ENCODE peak calls at places on chromosomes 2 and 18, in six cellular contexts. One of them, this sample, is unnamed.

GRCh38 chr2:204550738-204551137 is 5.5 kb downstream of the PARD3B start:
- ATAC-seq in Right ventricle myocardium superior: no peak
- ATAC-seq in heart left ventricle: no peak
- ATAC-seq in activated CD8-positive, alpha-beta T cell treated with anti-CD3 and anti-CD28 coated beads, Interleukin-2, amount 10 ng/mL, durations not matched to agents 7 days and 5 days: no peak
- ATAC-seq in activated T-cell treated with anti-CD3 and anti-CD28 coated beads, Interleukin-2, amount 50 U/mL, for 72 hours: no peak
- ATAC-seq in gastroesophageal sphincter: no peak
- ATAC-seq in this sample: no peak

GRCh38 chr2:136000502-136000901 is 15.1 kb upstream of the DARS1 start:
- ATAC-seq in Right ventricle myocardium superior: peak; percentile 53
- ATAC-seq in heart left ventricle: no peak
- ATAC-seq in activated CD8-positive, alpha-beta T cell treated with anti-CD3 and anti-CD28 coated beads, Interleukin-2, amount 10 ng/mL, durations not matched to agents 7 days and 5 days: peak; percentile 52
- ATAC-seq in activated T-cell treated with anti-CD3 and anti-CD28 coated beads, Interleukin-2, amount 50 U/mL, for 72 hours: peak; percentile 48
- ATAC-seq in gastroesophageal sphincter: peak; percentile 84
- ATAC-seq in this sample: no peak

GRCh38 chr2:136920652-136921333 is 155.4 kb downstream of the THSD7B start:
- ATAC-seq in Right ventricle myocardium superior: no peak
- ATAC-seq in heart left ventricle: no peak
- ATAC-seq in activated CD8-positive, alpha-beta T cell treated with anti-CD3 and anti-CD28 coated beads, Interleukin-2, amount 10 ng/mL, durations not matched to agents 7 days and 5 days: no peak
- ATAC-seq in activated T-cell treated with anti-CD3 and anti-CD28 coated beads, Interleukin-2, amount 50 U/mL, for 72 hours: no peak
- ATAC-seq in gastroesophageal sphincter: no peak
- ATAC-seq in this sample: peak; percentile 25

GRCh38 chr2:15861172-15861822 is 79.1 kb upstream of the MYCN start:
- ATAC-seq in Right ventricle myocardium superior: no peak
- ATAC-seq in heart left ventricle: no peak
- ATAC-seq in activated CD8-positive, alpha-beta T cell treated with anti-CD3 and anti-CD28 coated beads, Interleukin-2, amount 10 ng/mL, durations not matched to agents 7 days and 5 days: no peak
- ATAC-seq in activated T-cell treated with anti-CD3 and anti-CD28 coated beads, Interleukin-2, amount 50 U/mL, for 72 hours: no peak
- ATAC-seq in gastroesophageal sphincter: no peak
- ATAC-seq in this sample: no peak

GRCh38 chr18:3015203-3015590 is 2.3 kb upstream of the LPIN2 start:
- ATAC-seq in Right ventricle myocardium superior: no peak
- ATAC-seq in heart left ventricle: no peak
- ATAC-seq in activated CD8-positive, alpha-beta T cell treated with anti-CD3 and anti-CD28 coated beads, Interleukin-2, amount 10 ng/mL, durations not matched to agents 7 days and 5 days: no peak
- ATAC-seq in activated T-cell treated with anti-CD3 and anti-CD28 coated beads, Interleukin-2, amount 50 U/mL, for 72 hours: no peak
- ATAC-seq in gastroesophageal sphincter: no peak
- ATAC-seq in this sample: no peak

GRCh38 chr2:239327536-239328305 is 73.1 kb downstream of the HDAC4 start:
- ATAC-seq in Right ventricle myocardium superior: no peak
- ATAC-seq in heart left ventricle: no peak
- ATAC-seq in activated CD8-positive, alpha-beta T cell treated with anti-CD3 and anti-CD28 coated beads, Interleukin-2, amount 10 ng/mL, durations not matched to agents 7 days and 5 days: no peak
- ATAC-seq in activated T-cell treated with anti-CD3 and anti-CD28 coated beads, Interleukin-2, amount 50 U/mL, for 72 hours: peak; percentile 26
- ATAC-seq in gastroesophageal sphincter: no peak
- ATAC-seq in this sample: peak; percentile 56

GRCh38 chr2:101130081-101130480 is 21.1 kb downstream of the TBC1D8 start:
- ATAC-seq in Right ventricle myocardium superior: no peak
- ATAC-seq in heart left ventricle: no peak
- ATAC-seq in activated CD8-positive, alpha-beta T cell treated with anti-CD3 and anti-CD28 coated beads, Interleukin-2, amount 10 ng/mL, durations not matched to agents 7 days and 5 days: no peak
- ATAC-seq in activated T-cell treated with anti-CD3 and anti-CD28 coated beads, Interleukin-2, amount 50 U/mL, for 72 hours: no peak
- ATAC-seq in gastroesophageal sphincter: no peak
- ATAC-seq in this sample: no peak

GRCh38 chr2:223054193-223054781 is 2.3 kb downstream of the KCNE4 start:
- ATAC-seq in Right ventricle myocardium superior: peak; percentile 71
- ATAC-seq in heart left ventricle: peak; percentile 34
- ATAC-seq in activated CD8-positive, alpha-beta T cell treated with anti-CD3 and anti-CD28 coated beads, Interleukin-2, amount 10 ng/mL, durations not matched to agents 7 days and 5 days: no peak
- ATAC-seq in activated T-cell treated with anti-CD3 and anti-CD28 coated beads, Interleukin-2, amount 50 U/mL, for 72 hours: no peak
- ATAC-seq in gastroesophageal sphincter: peak; percentile 79
- ATAC-seq in this sample: no peak

GRCh38 chr2:181949047-181949446 is 36.6 kb upstream of the PPP1R1C start:
- ATAC-seq in Right ventricle myocardium superior: no peak
- ATAC-seq in heart left ventricle: no peak
- ATAC-seq in activated CD8-positive, alpha-beta T cell treated with anti-CD3 and anti-CD28 coated beads, Interleukin-2, amount 10 ng/mL, durations not matched to agents 7 days and 5 days: no peak
- ATAC-seq in activated T-cell treated with anti-CD3 and anti-CD28 coated beads, Interleukin-2, amount 50 U/mL, for 72 hours: no peak
- ATAC-seq in gastroesophageal sphincter: no peak
- ATAC-seq in this sample: no peak

GRCh38 chr18:12013186-12013916 is 32.0 kb downstream of the IMPA2 start:
- ATAC-seq in Right ventricle myocardium superior: no peak
- ATAC-seq in heart left ventricle: no peak
- ATAC-seq in activated CD8-positive, alpha-beta T cell treated with anti-CD3 and anti-CD28 coated beads, Interleukin-2, amount 10 ng/mL, durations not matched to agents 7 days and 5 days: no peak
- ATAC-seq in activated T-cell treated with anti-CD3 and anti-CD28 coated beads, Interleukin-2, amount 50 U/mL, for 72 hours: no peak
- ATAC-seq in gastroesophageal sphincter: no peak
- ATAC-seq in this sample: no peak

GRCh38 chr18:11947214-11948119 is 33.8 kb upstream of the IMPA2 start:
- ATAC-seq in Right ventricle myocardium superior: peak; percentile 98
- ATAC-seq in heart left ventricle: peak; percentile 99
- ATAC-seq in activated CD8-positive, alpha-beta T cell treated with anti-CD3 and anti-CD28 coated beads, Interleukin-2, amount 10 ng/mL, durations not matched to agents 7 days and 5 days: peak; percentile 84
- ATAC-seq in activated T-cell treated with anti-CD3 and anti-CD28 coated beads, Interleukin-2, amount 50 U/mL, for 72 hours: peak; percentile 93
- ATAC-seq in gastroesophageal sphincter: peak; percentile 94
- ATAC-seq in this sample: peak; percentile 85

GRCh38 chr18:58847383-58848071 is 17.1 kb upstream of the ZNF532 start:
- ATAC-seq in Right ventricle myocardium superior: peak; percentile 55
- ATAC-seq in heart left ventricle: no peak
- ATAC-seq in activated CD8-positive, alpha-beta T cell treated with anti-CD3 and anti-CD28 coated beads, Interleukin-2, amount 10 ng/mL, durations not matched to agents 7 days and 5 days: no peak
- ATAC-seq in activated T-cell treated with anti-CD3 and anti-CD28 coated beads, Interleukin-2, amount 50 U/mL, for 72 hours: no peak
- ATAC-seq in gastroesophageal sphincter: peak; percentile 35
- ATAC-seq in this sample: peak; percentile 24

GRCh38 chr2:43088148-43089073 is 138.0 kb downstream of the ZFP36L2 start:
- ATAC-seq in Right ventricle myocardium superior: no peak
- ATAC-seq in heart left ventricle: no peak
- ATAC-seq in activated CD8-positive, alpha-beta T cell treated with anti-CD3 and anti-CD28 coated beads, Interleukin-2, amount 10 ng/mL, durations not matched to agents 7 days and 5 days: no peak
- ATAC-seq in activated T-cell treated with anti-CD3 and anti-CD28 coated beads, Interleukin-2, amount 50 U/mL, for 72 hours: no peak
- ATAC-seq in gastroesophageal sphincter: no peak
- ATAC-seq in this sample: no peak

GRCh38 chr2:161032635-161033034 is 127.6 kb upstream of the TANK start:
- ATAC-seq in Right ventricle myocardium superior: no peak
- ATAC-seq in heart left ventricle: no peak
- ATAC-seq in activated CD8-positive, alpha-beta T cell treated with anti-CD3 and anti-CD28 coated beads, Interleukin-2, amount 10 ng/mL, durations not matched to agents 7 days and 5 days: no peak
- ATAC-seq in activated T-cell treated with anti-CD3 and anti-CD28 coated beads, Interleukin-2, amount 50 U/mL, for 72 hours: no peak
- ATAC-seq in gastroesophageal sphincter: no peak
- ATAC-seq in this sample: no peak

GRCh38 chr18:21134895-21135294 is 23.3 kb upstream of the ROCK1 start:
- ATAC-seq in Right ventricle myocardium superior: no peak
- ATAC-seq in heart left ventricle: no peak
- ATAC-seq in activated CD8-positive, alpha-beta T cell treated with anti-CD3 and anti-CD28 coated beads, Interleukin-2, amount 10 ng/mL, durations not matched to agents 7 days and 5 days: peak; percentile 42
- ATAC-seq in activated T-cell treated with anti-CD3 and anti-CD28 coated beads, Interleukin-2, amount 50 U/mL, for 72 hours: peak; percentile 30
- ATAC-seq in gastroesophageal sphincter: no peak
- ATAC-seq in this sample: no peak

GRCh38 chr2:29253495-29253894 is 138.3 kb downstream of the CLIP4 start:
- ATAC-seq in Right ventricle myocardium superior: no peak
- ATAC-seq in heart left ventricle: no peak
- ATAC-seq in activated CD8-positive, alpha-beta T cell treated with anti-CD3 and anti-CD28 coated beads, Interleukin-2, amount 10 ng/mL, durations not matched to agents 7 days and 5 days: no peak
- ATAC-seq in activated T-cell treated with anti-CD3 and anti-CD28 coated beads, Interleukin-2, amount 50 U/mL, for 72 hours: no peak
- ATAC-seq in gastroesophageal sphincter: no peak
- ATAC-seq in this sample: no peak

GRCh38 chr2:239609583-239610310 is 208.9 kb upstream of the HDAC4 start:
- ATAC-seq in Right ventricle myocardium superior: no peak
- ATAC-seq in heart left ventricle: no peak
- ATAC-seq in activated CD8-positive, alpha-beta T cell treated with anti-CD3 and anti-CD28 coated beads, Interleukin-2, amount 10 ng/mL, durations not matched to agents 7 days and 5 days: no peak
- ATAC-seq in activated T-cell treated with anti-CD3 and anti-CD28 coated beads, Interleukin-2, amount 50 U/mL, for 72 hours: no peak
- ATAC-seq in gastroesophageal sphincter: no peak
- ATAC-seq in this sample: no peak

GRCh38 chr2:73232471-73233153 is 427 bp downstream of the PRADC1 start:
- ATAC-seq in Right ventricle myocardium superior: peak; percentile 0
- ATAC-seq in heart left ventricle: no peak
- ATAC-seq in activated CD8-positive, alpha-beta T cell treated with anti-CD3 and anti-CD28 coated beads, Interleukin-2, amount 10 ng/mL, durations not matched to agents 7 days and 5 days: peak; percentile 2
- ATAC-seq in activated T-cell treated with anti-CD3 and anti-CD28 coated beads, Interleukin-2, amount 50 U/mL, for 72 hours: no peak
- ATAC-seq in gastroesophageal sphincter: no peak
- ATAC-seq in this sample: peak; percentile 14

GRCh38 chr18:50374170-50374752 is 585 bp upstream of the SKA1 start:
- ATAC-seq in Right ventricle myocardium superior: no peak
- ATAC-seq in heart left ventricle: no peak
- ATAC-seq in activated CD8-positive, alpha-beta T cell treated with anti-CD3 and anti-CD28 coated beads, Interleukin-2, amount 10 ng/mL, durations not matched to agents 7 days and 5 days: no peak
- ATAC-seq in activated T-cell treated with anti-CD3 and anti-CD28 coated beads, Interleukin-2, amount 50 U/mL, for 72 hours: no peak
- ATAC-seq in gastroesophageal sphincter: no peak
- ATAC-seq in this sample: no peak

GRCh38 chr2:79090678-79091077 is 2.9 kb upstream of the REG1B start:
- ATAC-seq in Right ventricle myocardium superior: no peak
- ATAC-seq in heart left ventricle: no peak
- ATAC-seq in activated CD8-positive, alpha-beta T cell treated with anti-CD3 and anti-CD28 coated beads, Interleukin-2, amount 10 ng/mL, durations not matched to agents 7 days and 5 days: no peak
- ATAC-seq in activated T-cell treated with anti-CD3 and anti-CD28 coated beads, Interleukin-2, amount 50 U/mL, for 72 hours: no peak
- ATAC-seq in gastroesophageal sphincter: no peak
- ATAC-seq in this sample: no peak

GRCh38 chr2:62785810-62786593 is 80.5 kb downstream of the EHBP1 start:
- ATAC-seq in Right ventricle myocardium superior: no peak
- ATAC-seq in heart left ventricle: no peak
- ATAC-seq in activated CD8-positive, alpha-beta T cell treated with anti-CD3 and anti-CD28 coated beads, Interleukin-2, amount 10 ng/mL, durations not matched to agents 7 days and 5 days: no peak
- ATAC-seq in activated T-cell treated with anti-CD3 and anti-CD28 coated beads, Interleukin-2, amount 50 U/mL, for 72 hours: peak; percentile 71
- ATAC-seq in gastroesophageal sphincter: no peak
- ATAC-seq in this sample: peak; percentile 80

GRCh38 chr2:27092696-27093429 is 6.3 kb downstream of the KHK start:
- ATAC-seq in Right ventricle myocardium superior: no peak
- ATAC-seq in heart left ventricle: no peak
- ATAC-seq in activated CD8-positive, alpha-beta T cell treated with anti-CD3 and anti-CD28 coated beads, Interleukin-2, amount 10 ng/mL, durations not matched to agents 7 days and 5 days: no peak
- ATAC-seq in activated T-cell treated with anti-CD3 and anti-CD28 coated beads, Interleukin-2, amount 50 U/mL, for 72 hours: no peak
- ATAC-seq in gastroesophageal sphincter: no peak
- ATAC-seq in this sample: no peak

GRCh38 chr2:147636888-147637270 is 207.9 kb upstream of the ACVR2A start:
- ATAC-seq in Right ventricle myocardium superior: no peak
- ATAC-seq in heart left ventricle: no peak
- ATAC-seq in activated CD8-positive, alpha-beta T cell treated with anti-CD3 and anti-CD28 coated beads, Interleukin-2, amount 10 ng/mL, durations not matched to agents 7 days and 5 days: no peak
- ATAC-seq in activated T-cell treated with anti-CD3 and anti-CD28 coated beads, Interleukin-2, amount 50 U/mL, for 72 hours: no peak
- ATAC-seq in gastroesophageal sphincter: no peak
- ATAC-seq in this sample: peak; percentile 46

GRCh38 chr2:27271631-27272340 is 3.4 kb upstream of the DNAJC5G start:
- ATAC-seq in Right ventricle myocardium superior: peak; percentile 91
- ATAC-seq in heart left ventricle: peak; percentile 87
- ATAC-seq in activated CD8-positive, alpha-beta T cell treated with anti-CD3 and anti-CD28 coated beads, Interleukin-2, amount 10 ng/mL, durations not matched to agents 7 days and 5 days: no peak
- ATAC-seq in activated T-cell treated with anti-CD3 and anti-CD28 coated beads, Interleukin-2, amount 50 U/mL, for 72 hours: no peak
- ATAC-seq in gastroesophageal sphincter: no peak
- ATAC-seq in this sample: no peak

GRCh38 chr2:64019083-64019974 is at the start of gene VPS54:
- ATAC-seq in Right ventricle myocardium superior: peak; percentile 93
- ATAC-seq in heart left ventricle: peak; percentile 55
- ATAC-seq in activated CD8-positive, alpha-beta T cell treated with anti-CD3 and anti-CD28 coated beads, Interleukin-2, amount 10 ng/mL, durations not matched to agents 7 days and 5 days: peak; percentile 76
- ATAC-seq in activated T-cell treated with anti-CD3 and anti-CD28 coated beads, Interleukin-2, amount 50 U/mL, for 72 hours: peak; percentile 85
- ATAC-seq in gastroesophageal sphincter: peak; percentile 93
- ATAC-seq in this sample: peak; percentile 77

GRCh38 chr18:76426738-76427305 is 68.2 kb downstream of the ZNF516 start:
- ATAC-seq in Right ventricle myocardium superior: peak; percentile 45
- ATAC-seq in heart left ventricle: no peak
- ATAC-seq in activated CD8-positive, alpha-beta T cell treated with anti-CD3 and anti-CD28 coated beads, Interleukin-2, amount 10 ng/mL, durations not matched to agents 7 days and 5 days: no peak
- ATAC-seq in activated T-cell treated with anti-CD3 and anti-CD28 coated beads, Interleukin-2, amount 50 U/mL, for 72 hours: no peak
- ATAC-seq in gastroesophageal sphincter: no peak
- ATAC-seq in this sample: peak; percentile 44

GRCh38 chr2:147424766-147425165 is 420.1 kb upstream of the ACVR2A start:
- ATAC-seq in Right ventricle myocardium superior: no peak
- ATAC-seq in heart left ventricle: no peak
- ATAC-seq in activated CD8-positive, alpha-beta T cell treated with anti-CD3 and anti-CD28 coated beads, Interleukin-2, amount 10 ng/mL, durations not matched to agents 7 days and 5 days: no peak
- ATAC-seq in activated T-cell treated with anti-CD3 and anti-CD28 coated beads, Interleukin-2, amount 50 U/mL, for 72 hours: no peak
- ATAC-seq in gastroesophageal sphincter: no peak
- ATAC-seq in this sample: peak; percentile 64

This sample was measured in esophagus mucosa.